ENCODE peak calls at places on chromosomes 4 and X, in eight cellular contexts. F, J, G, V, O, I, P and Y are unnamed samples.
A peak's percentile ranks its signal among the peaks of the same experiment; 100 is the strongest.

GRCh38 chr4:22179124-22179874 is 230.7 kb upstream of the KCNIP4 start:
- DNase-seq in P (no peak), I (no peak), G (no peak), V (no peak), F (no peak), O (no peak), J (peak; percentile 86), Y (peak; percentile 25)

GRCh38 chr4:23337292-23337691 is 552.6 kb downstream of the PPARGC1A start:
- DNase-seq in P (no peak), O (no peak), V (peak; percentile 14), G (no peak), I (no peak), J (no peak), F (no peak), Y (no peak)

GRCh38 chrX:70411475-70411874 is 11.6 kb upstream of the GDPD2 start:
- DNase-seq in J (no peak), O (no peak), V (no peak), F (no peak), G (no peak), P (no peak), I (no peak), Y (no peak)

GRCh38 chr4:8394125-8394524 is 46.4 kb downstream of the ACOX3 start:
- DNase-seq in J (no peak), G (peak; percentile 91), I (peak; percentile 86), F (no peak), V (no peak), O (peak; percentile 83), P (peak; percentile 43), Y (peak; percentile 80)

GRCh38 chrX:80174925-80175574 is 160.5 kb downstream of the TBX22 start:
- DNase-seq in P (peak; percentile 29), V (no peak), F (no peak), I (peak; percentile 30), J (no peak), O (peak; percentile 12), G (peak; percentile 60), Y (no peak)

GRCh38 chr4:86960557-86960959 is 25.7 kb downstream of the AFF1 start:
- DNase-seq in G (no peak), J (no peak), F (no peak), P (no peak), O (no peak), V (peak; percentile 55), I (no peak), Y (peak; percentile 72)

GRCh38 chr4:48681856-48682255 is 98.2 kb downstream of the FRYL start:
- DNase-seq in V (peak; percentile 11), O (no peak), P (no peak), F (peak; percentile 35), G (no peak), J (no peak), I (no peak), Y (peak; percentile 49)

GRCh38 chr4:145851516-145852201 is 87.0 kb downstream of the ZNF827 start:
- DNase-seq in G (no peak), P (no peak), O (no peak), J (no peak), V (no peak), F (no peak), I (no peak), Y (peak; percentile 69)

GRCh38 chr4:52911684-52912294 is 49.7 kb downstream of the RASL11B start:
- DNase-seq in I (peak; percentile 53), P (peak; percentile 77), G (peak; percentile 76), F (peak; percentile 9), V (peak; percentile 88), J (peak; percentile 79), O (peak; percentile 53), Y (peak; percentile 79)

GRCh38 chr4:168076989-168077725 is 15.2 kb upstream of the ANXA10 start:
- DNase-seq in V (peak; percentile 81), G (no peak), I (no peak), O (no peak), F (peak; percentile 16), J (peak; percentile 81), P (peak; percentile 46), Y (peak; percentile 72)

GRCh38 chr4:145567471-145567870 is 51.7 kb upstream of the MMAA start:
- DNase-seq in V (no peak), O (no peak), G (no peak), I (no peak), P (no peak), J (no peak), F (no peak), Y (peak; percentile 38)

GRCh38 chrX:68490644-68491043 is 8.2 kb upstream of the YIPF6 start:
- DNase-seq in G (no peak), J (peak; percentile 35), V (peak; percentile 8), P (no peak), F (no peak), O (no peak), I (no peak), Y (peak; percentile 17)

GRCh38 chr4:39427477-39428119 is 20.9 kb downstream of the KLB start:
- DNase-seq in F (no peak), I (no peak), J (no peak), V (no peak), G (no peak), P (no peak), O (no peak), Y (peak; percentile 17)

GRCh38 chrX:96474357-96475125 is 210.1 kb upstream of the DIAPH2 start:
- DNase-seq in G (no peak), F (no peak), V (no peak), I (no peak), J (no peak), P (no peak), O (no peak), Y (no peak)

GRCh38 chr4:92303621-92304027 is at the start of gene GRID2:
- DNase-seq in P (no peak), V (peak; percentile 62), O (no peak), G (no peak), J (no peak), I (peak; percentile 20), F (no peak), Y (no peak)

GRCh38 chrX:129472116-129472515 is 51.2 kb downstream of the SMARCA1 start:
- DNase-seq in G (no peak), J (no peak), P (no peak), O (no peak), V (no peak), F (no peak), I (no peak), Y (no peak)

GRCh38 chrX:45847966-45848365 is 647.3 kb upstream of the DIPK2B start:
- DNase-seq in J (no peak), V (no peak), F (no peak), O (no peak), G (no peak), P (no peak), I (no peak), Y (peak; percentile 19)

GRCh38 chr4:189940178-189941004 is at the start of gene FRG1:
- DNase-seq in O (peak; percentile 96), F (peak; percentile 64), G (peak; percentile 97), V (peak; percentile 93), J (peak; percentile 94), P (peak; percentile 96), I (peak; percentile 97), Y (peak; percentile 97)

GRCh38 chr4:1250527-1250812 is 1.5 kb upstream of the CTBP1 start:
- DNase-seq in G (no peak), V (no peak), O (no peak), J (no peak), P (no peak), I (no peak), F (no peak), Y (no peak)

GRCh38 chr4:78560296-78560963 is 8.9 kb downstream of the ANXA3 start:
- DNase-seq in V (no peak), P (no peak), J (peak; percentile 90), G (no peak), I (no peak), O (no peak), F (no peak), Y (peak; percentile 92)

GRCh38 chrX:148310402-148311200 is 189.8 kb upstream of the AFF2 start:
- DNase-seq in P (no peak), O (no peak), F (peak; percentile 15), V (no peak), J (no peak), G (no peak), I (no peak), Y (no peak)

GRCh38 chr4:1309261-1310010 is 19.7 kb downstream of the MAEA start:
- DNase-seq in V (peak; percentile 93), I (peak; percentile 86), P (peak; percentile 92), O (peak; percentile 94), J (peak; percentile 89), G (peak; percentile 97), F (peak; percentile 28), Y (peak; percentile 96)

GRCh38 chr4:78721739-78722138 is 54.4 kb upstream of the BMP2K start:
- DNase-seq in I (no peak), J (no peak), V (no peak), P (no peak), F (no peak), O (no peak), G (no peak), Y (no peak)

GRCh38 chr4:41256740-41257256 is at the start of gene UCHL1:
- DNase-seq in P (no peak), F (no peak), I (peak; percentile 26), J (peak; percentile 93), O (peak; percentile 22), G (peak; percentile 66), V (peak; percentile 80), Y (peak; percentile 80)

GRCh38 chr4:85756938-85757337 is 282.0 kb downstream of the ARHGAP24 start:
- DNase-seq in J (peak; percentile 48), O (no peak), I (no peak), F (no peak), G (no peak), V (peak; percentile 31), P (no peak), Y (peak; percentile 49)
- TF ChIP-seq CTCF in J (peak; percentile 69), O (peak; percentile 27), I (peak; percentile 53), F (peak; percentile 49), G (peak; percentile 53), V (peak; percentile 53), P (no peak), Y (peak; percentile 57)

GRCh38 chr4:184794470-184794869 is 31.3 kb downstream of the ACSL1 start:
- DNase-seq in I (no peak), P (no peak), V (no peak), J (no peak), F (no peak), O (no peak), G (no peak), Y (no peak)
- H3K4me3 ChIP-seq in I (no peak overlapping the region), P (no peak overlapping the region), V (no peak overlapping the region), J (no peak overlapping the region), F (no peak overlapping the region), O (no peak overlapping the region), G (no peak overlapping the region), Y (no peak overlapping the region)

GRCh38 chrX:149504226-149504914 is 736 bp downstream of the IDS start:
- DNase-seq in O (no peak), J (no peak), P (no peak), I (no peak), F (no peak), G (no peak), V (no peak), Y (no peak)
- TF ChIP-seq CTCF in O (no peak), J (peak; percentile 47), P (no peak), I (no peak), F (peak; percentile 53), G (no peak), V (peak; percentile 9), Y (peak; percentile 30)

DNA sequence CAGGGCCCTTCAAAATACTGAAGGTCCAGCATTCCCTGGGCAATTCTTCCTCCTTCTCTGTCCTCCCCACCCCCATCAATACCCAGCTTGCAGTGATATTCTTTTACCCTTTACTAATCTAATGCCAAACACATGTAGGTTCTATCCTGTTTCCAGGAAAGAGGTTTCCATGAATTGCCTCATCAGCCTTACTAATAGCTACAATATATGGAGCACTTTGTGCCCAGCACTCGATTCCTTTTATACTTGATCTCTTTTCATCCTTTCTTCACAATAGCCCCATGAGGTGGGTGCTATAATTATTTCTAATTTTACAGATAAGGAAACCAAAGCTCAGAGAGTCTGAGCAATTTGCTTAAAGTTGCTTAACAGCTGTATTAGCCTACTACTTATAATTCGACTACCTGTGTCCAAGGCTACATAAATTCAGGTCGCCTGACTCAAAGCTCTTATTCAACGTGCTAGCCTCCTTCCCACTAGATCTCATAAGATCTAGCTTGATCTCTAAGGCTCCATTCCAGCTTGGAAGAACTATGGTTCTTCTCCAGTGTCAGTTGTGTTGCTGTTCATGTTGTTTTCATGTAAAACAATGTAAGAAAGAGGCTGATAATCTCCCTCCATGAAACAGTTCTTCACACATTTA is 229.6 kb upstream of the PGRMC2 start:
- DNase-seq in I (no peak), F (no peak), J (no peak), V (no peak), G (no peak), O (no peak), P (no peak), Y (peak; percentile 71)
- H3K4me3 ChIP-seq in I (no peak overlapping the region), F (no peak overlapping the region), J (no peak overlapping the region), V (no peak overlapping the region), G (no peak overlapping the region), O (no peak overlapping the region), P (no peak overlapping the region), Y (no peak overlapping the region)